ENCODE peak calls at places on chromosomes 12 and 14, in ten cellular contexts. J is MM.1S; D is neural progenitor cell; F is left ventricle myocardium inferior; O is NT2/D1; E is foreskin keratinocyte; Z is A549; K is astrocyte; V is CD8-positive, alpha-beta memory T cell; W is heart left ventricle. N is an unnamed sample.

GRCh38 chr12:62799766-62800406 is 135.1 kb downstream of the PPM1H start:
- DNase-seq in F (no peak), K (no peak), O (no peak), Z (no peak), J (no peak), E (no peak), D (no peak), V (no peak), W (no peak), N (no peak)

GRCh38 chr12:46357438-46358324 is 14.9 kb downstream of the SLC38A2 start:
- DNase-seq in E (peak; percentile 98), O (no peak), V (no peak), K (peak; percentile 67), Z (no peak), J (no peak), W (no peak), F (no peak), D (no peak), N (no peak)

GRCh38 chr12:2211119-2211518 is 158.3 kb downstream of the CACNA1C start:
- DNase-seq in Z (no peak), W (no peak), V (no peak), O (no peak), J (no peak), D (no peak), K (no peak), E (no peak), F (no peak), N (no peak)

GRCh38 chr14:21097616-21098133 is 780 bp downstream of the ZNF219 start:
- DNase-seq in D (peak; percentile 85), Z (no peak), W (no peak), O (no peak), V (no peak), K (no peak), E (no peak), F (no peak), J (no peak), N (no peak)

GRCh38 chr12:19273482-19274330 is 144.2 kb downstream of the PLEKHA5 start:
- DNase-seq in F (peak; percentile 67), J (no peak), E (peak; percentile 95), D (no peak), K (peak; percentile 99), V (peak; percentile 55), O (no peak), W (peak; percentile 85), Z (peak; percentile 55), N (peak; percentile 79)

GRCh38 chr12:49888461-49889151 is 15.1 kb downstream of the FAIM2 start:
- DNase-seq in O (no peak), F (no peak), K (no peak), D (no peak), V (no peak), J (no peak), W (peak; percentile 5), E (no peak), Z (no peak), N (no peak)

GRCh38 chr14:104174051-104174450 is 35.7 kb downstream of the KIF26A start:
- DNase-seq in V (no peak), F (no peak), J (no peak), Z (no peak), K (no peak), W (no peak), E (no peak), D (no peak), O (no peak), N (no peak)

GRCh38 chr12:95337176-95337575 is 119.6 kb downstream of the VEZT start:
- DNase-seq in Z (no peak), E (no peak), K (peak; percentile 34), J (no peak), O (no peak), W (no peak), D (no peak), V (no peak), F (no peak), N (no peak)

GRCh38 chr14:42222924-42223471 is 616.3 kb downstream of the LRFN5 start:
- DNase-seq in E (peak; percentile 75), Z (no peak), D (no peak), J (peak; percentile 85), K (peak; percentile 76), O (no peak), V (no peak), F (no peak), W (no peak), N (peak; percentile 32)

GRCh38 chr12:96034631-96035282 is 630 bp downstream of the LTA4H start:
- DNase-seq in K (peak; percentile 16), J (no peak), F (no peak), O (no peak), Z (peak; percentile 38), E (peak; percentile 29), V (no peak), W (peak; percentile 34), D (peak; percentile 60), N (no peak)

GRCh38 chr12:104684884-104685283 is 228.1 kb downstream of the CHST11 start:
- DNase-seq in W (no peak), F (no peak), J (no peak), Z (no peak), D (no peak), V (no peak), O (no peak), E (no peak), K (peak; percentile 87), N (no peak)

GRCh38 chr14:56117765-56118610 is at the start of gene PELI2:
- DNase-seq in F (peak; percentile 80), D (peak; percentile 87), Z (peak; percentile 33), K (peak; percentile 51), V (peak; percentile 78), J (peak; percentile 48), O (no peak), W (peak; percentile 74), E (no peak), N (peak; percentile 89)

GRCh38 chr12:93441111-93441616 is 583 bp downstream of the UBE2N start:
- DNase-seq in F (peak; percentile 33), D (peak; percentile 61), K (no peak), E (no peak), Z (peak; percentile 20), O (no peak), V (peak; percentile 35), W (peak; percentile 42), J (peak; percentile 35), N (peak; percentile 74)

GRCh38 chr12:75890141-75890540 is 141.4 kb downstream of the PHLDA1 start:
- DNase-seq in D (no peak), K (peak; percentile 36), F (no peak), V (no peak), O (no peak), E (no peak), Z (no peak), W (no peak), J (no peak), N (no peak)

GRCh38 chr14:46368275-46368674 is 283.3 kb downstream of the RPL10L start:
- DNase-seq in K (no peak), V (no peak), D (no peak), W (no peak), O (no peak), J (no peak), F (no peak), Z (no peak), E (no peak), N (no peak)

GRCh38 chr14:64196026-64196425 is 98.1 kb downstream of the ESR2 start:
- DNase-seq in D (no peak), Z (no peak), V (no peak), J (no peak), K (no peak), O (no peak), W (no peak), E (no peak), F (no peak), N (no peak)
- H3K4me1 ChIP-seq in D (peaks cover 38% of the 10 kb centered on the region), Z (peaks cover 24% of the 10 kb centered on the region), V (peaks cover 18% of the 10 kb centered on the region), J (peaks cover 15% of the 10 kb centered on the region), K (peaks cover 4% of the 10 kb centered on the region), O (no peaks in the 10 kb centered on the region), W (no peaks in the 10 kb centered on the region), E (peaks cover 4% of the 10 kb centered on the region), F (peaks cover 69% of the 10 kb centered on the region), N (peaks cover 11% of the 10 kb centered on the region)

DNA sequence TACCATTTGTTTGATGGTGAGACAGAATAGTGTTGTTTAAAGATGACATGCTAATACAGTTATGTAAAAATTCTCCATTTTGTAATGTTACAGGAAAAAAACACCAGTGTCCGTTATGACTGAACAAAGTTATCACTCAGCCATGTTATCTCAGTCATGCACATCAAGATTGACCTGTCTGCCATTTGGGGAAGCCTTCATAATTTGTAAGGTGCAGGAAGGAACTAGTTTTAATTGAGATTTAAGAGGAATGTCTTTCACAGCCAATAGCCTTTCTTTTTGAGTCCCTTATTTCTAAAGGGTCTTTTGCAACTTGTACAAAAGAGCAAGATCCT is 432.2 kb downstream of the RAD51B start:
- DNase-seq in E (no peak), W (no peak), Z (no peak), D (no peak), J (no peak), O (no peak), V (no peak), F (no peak), K (no peak), N (no peak)
- H3K4me1 ChIP-seq in E (peaks cover 49% of the 10 kb centered on the region), W (peaks cover 12% of the 10 kb centered on the region), Z (peaks cover 86% of the 10 kb centered on the region), D (peaks cover 72% of the 10 kb centered on the region), J (no peaks in the 10 kb centered on the region), O (peaks cover 2% of the 10 kb centered on the region), V (peaks cover 29% of the 10 kb centered on the region), F (peaks cover 52% of the 10 kb centered on the region), K (peaks cover 41% of the 10 kb centered on the region), N (peaks cover 50% of the 10 kb centered on the region)

GRCh38 chr14:105486974-105487448 is 325 bp downstream of the CRIP1 start:
- DNase-seq in K (no peak), D (peak; percentile 45), O (no peak), J (no peak), Z (no peak), E (no peak), V (peak; percentile 63), F (peak; percentile 88), W (peak; percentile 84), N (peak; percentile 95)
- H3K4me1 ChIP-seq in K (peaks cover 19% of the 10 kb centered on the region), D (peaks cover 29% of the 10 kb centered on the region), O (peaks cover 36% of the 10 kb centered on the region), J (peaks cover 20% of the 10 kb centered on the region), Z (peaks cover 67% of the 10 kb centered on the region), E (peaks cover 2% of the 10 kb centered on the region), V (peaks cover 70% of the 10 kb centered on the region), F (peaks cover 92% of the 10 kb centered on the region), W (peaks cover 30% of the 10 kb centered on the region), N (peaks cover 91% of the 10 kb centered on the region)

GRCh38 chr14:64504310-64504896 is at the start of gene ZBTB1:
- DNase-seq in E (peak; percentile 78), Z (peak; percentile 62), W (peak; percentile 92), V (peak; percentile 79), J (peak; percentile 62), O (no peak), D (peak; percentile 94), K (peak; percentile 83), F (peak; percentile 89), N (peak; percentile 85)

GRCh38 chr14:64501326-64502171 is 2.1 kb downstream of the ZBTB25 start:
- DNase-seq in Z (no peak), F (peak; percentile 66), W (peak; percentile 74), O (no peak), D (no peak), E (peak; percentile 65), J (no peak), V (peak; percentile 3), K (peak; percentile 77), N (peak; percentile 89)

GRCh38 chr14:64502476-64503183 is 1.0 kb downstream of the ZBTB25 start:
- DNase-seq in W (no peak), V (peak; percentile 5), D (peak; percentile 44), Z (no peak), E (peak; percentile 81), O (no peak), K (peak; percentile 15), F (no peak), J (peak; percentile 26), N (no peak)

GRCh38 chr14:64503434-64504309 is at the start of gene ZBTB25:
- DNase-seq in E (peak; percentile 81), O (peak; percentile 82), V (peak; percentile 98), Z (peak; percentile 80), K (peak; percentile 87), J (peak; percentile 87), F (peak; percentile 90), W (peak; percentile 93), D (peak; percentile 96), N (peak; percentile 95)

GRCh38 chr14:64503184-64503433 is 529 bp downstream of the ZBTB25 start:
- DNase-seq in K (no peak), W (no peak), Z (no peak), J (no peak), V (no peak), D (peak; percentile 50), E (no peak), F (no peak), O (no peak), N (no peak)
- H3K4me1 ChIP-seq in K (peaks cover 37% of the 10 kb centered on the region), W (peaks cover 8% of the 10 kb centered on the region), Z (peaks cover 50% of the 10 kb centered on the region), J (peaks cover 2% of the 10 kb centered on the region), V (peaks cover 53% of the 10 kb centered on the region), D (peaks cover 27% of the 10 kb centered on the region), E (peaks cover 25% of the 10 kb centered on the region), F (peaks cover 90% of the 10 kb centered on the region), O (no peaks in the 10 kb centered on the region), N (peaks cover 57% of the 10 kb centered on the region)